ENCODE peak calls at places on chromosomes 11 and 22, in eight cellular contexts. One of them, this sample, is unnamed.

GRCh38 chr22:32473388-32473952 is 1.1 kb upstream of the FBXO7 start:
- DNase-seq in body of pancreas: no peak
- DNase-seq in IMR-90: peak
- DNase-seq in DND-41: peak
- DNase-seq in bronchial epithelial cell: peak
- DNase-seq in spleen: no peak
- DNase-seq in GM12865: peak
- DNase-seq in left ventricle myocardium inferior: no peak
- DNase-seq in this sample: peak

GRCh38 chr11:62922653-62923371 is 1.6 kb upstream of the CHRM1 start:
- DNase-seq in body of pancreas: no peak
- DNase-seq in IMR-90: no peak
- DNase-seq in DND-41: no peak
- DNase-seq in bronchial epithelial cell: no peak
- DNase-seq in spleen: no peak
- DNase-seq in GM12865: peak
- DNase-seq in left ventricle myocardium inferior: no peak
- DNase-seq in this sample: no peak

GRCh38 chr11:36426226-36426848 is 83.7 kb downstream of the TRAF6 start:
- DNase-seq in body of pancreas: no peak
- DNase-seq in IMR-90: no peak
- DNase-seq in DND-41: no peak
- DNase-seq in bronchial epithelial cell: no peak
- DNase-seq in spleen: no peak
- DNase-seq in GM12865: no peak
- DNase-seq in left ventricle myocardium inferior: no peak
- DNase-seq in this sample: no peak

GRCh38 chr11:46235777-46236688 is 41.4 kb upstream of the CREB3L1 start:
- DNase-seq in body of pancreas: no peak
- DNase-seq in IMR-90: no peak
- DNase-seq in DND-41: no peak
- DNase-seq in bronchial epithelial cell: peak
- DNase-seq in spleen: no peak
- DNase-seq in GM12865: no peak
- DNase-seq in left ventricle myocardium inferior: no peak
- DNase-seq in this sample: no peak

GRCh38 chr11:86990079-86990478 is 34.9 kb upstream of the FZD4 start:
- DNase-seq in body of pancreas: no peak
- DNase-seq in IMR-90: peak
- DNase-seq in DND-41: no peak
- DNase-seq in bronchial epithelial cell: no peak
- DNase-seq in spleen: no peak
- DNase-seq in GM12865: no peak
- DNase-seq in left ventricle myocardium inferior: no peak
- DNase-seq in this sample: no peak

GRCh38 chr11:65777821-65778361 is 2.9 kb downstream of the AP5B1 start:
- DNase-seq in body of pancreas: no peak
- DNase-seq in IMR-90: no peak
- DNase-seq in DND-41: no peak
- DNase-seq in bronchial epithelial cell: no peak
- DNase-seq in spleen: peak
- DNase-seq in GM12865: no peak
- DNase-seq in left ventricle myocardium inferior: no peak
- DNase-seq in this sample: no peak

GRCh38 chr22:26416670-26417270 is 12.3 kb upstream of the ASPHD2 start:
- DNase-seq in body of pancreas: no peak
- DNase-seq in IMR-90: peak
- DNase-seq in DND-41: no peak
- DNase-seq in bronchial epithelial cell: peak
- DNase-seq in spleen: no peak
- DNase-seq in GM12865: no peak
- DNase-seq in left ventricle myocardium inferior: no peak
- DNase-seq in this sample: no peak

GRCh38 chr22:41801147-41801819 is 804 bp downstream of the CCDC134 start:
- DNase-seq in body of pancreas: no peak
- DNase-seq in IMR-90: no peak
- DNase-seq in DND-41: no peak
- DNase-seq in bronchial epithelial cell: no peak
- DNase-seq in spleen: no peak
- DNase-seq in GM12865: no peak
- DNase-seq in left ventricle myocardium inferior: no peak
- DNase-seq in this sample: no peak

GRCh38 chr11:58135171-58135570 is 9.8 kb upstream of the OR9I1 start:
- DNase-seq in body of pancreas: no peak
- DNase-seq in IMR-90: no peak
- DNase-seq in DND-41: no peak
- DNase-seq in bronchial epithelial cell: no peak
- DNase-seq in spleen: no peak
- DNase-seq in GM12865: no peak
- DNase-seq in left ventricle myocardium inferior: no peak
- DNase-seq in this sample: no peak

GRCh38 chr22:46984751-46985506 is 222.5 kb downstream of the TBC1D22A start:
- DNase-seq in body of pancreas: peak
- DNase-seq in IMR-90: peak
- DNase-seq in DND-41: no peak
- DNase-seq in bronchial epithelial cell: peak
- DNase-seq in spleen: no peak
- DNase-seq in GM12865: no peak
- DNase-seq in left ventricle myocardium inferior: no peak
- DNase-seq in this sample: no peak

GRCh38 chr11:1153951-1154487 is 3.7 kb upstream of the MUC5AC start:
- DNase-seq in body of pancreas: peak
- DNase-seq in IMR-90: peak
- DNase-seq in DND-41: no peak
- DNase-seq in bronchial epithelial cell: peak
- DNase-seq in spleen: peak
- DNase-seq in GM12865: no peak
- DNase-seq in left ventricle myocardium inferior: no peak
- DNase-seq in this sample: peak

GRCh38 chr11:117458275-117459120 is 130.8 kb downstream of the CEP164 start:
- DNase-seq in body of pancreas: no peak
- DNase-seq in IMR-90: no peak
- DNase-seq in DND-41: no peak
- DNase-seq in bronchial epithelial cell: peak
- DNase-seq in spleen: peak
- DNase-seq in GM12865: peak
- DNase-seq in left ventricle myocardium inferior: no peak
- DNase-seq in this sample: no peak

GRCh38 chr11:2343502-2343901 is 33.6 kb upstream of the CD81 start:
- DNase-seq in body of pancreas: no peak
- DNase-seq in IMR-90: no peak
- DNase-seq in DND-41: no peak
- DNase-seq in bronchial epithelial cell: no peak
- DNase-seq in spleen: no peak
- DNase-seq in GM12865: no peak
- DNase-seq in left ventricle myocardium inferior: no peak
- DNase-seq in this sample: no peak

GRCh38 chr11:3808846-3809623 is 675 bp downstream of the PGAP2 start:
- DNase-seq in body of pancreas: peak
- DNase-seq in IMR-90: peak
- DNase-seq in DND-41: peak
- DNase-seq in bronchial epithelial cell: peak
- DNase-seq in spleen: no peak
- DNase-seq in GM12865: peak
- DNase-seq in left ventricle myocardium inferior: no peak
- DNase-seq in this sample: peak

GRCh38 chr11:68211546-68211945 is 1.6 kb downstream of the KMT5B start:
- DNase-seq in body of pancreas: peak
- DNase-seq in IMR-90: no peak
- DNase-seq in DND-41: no peak
- DNase-seq in bronchial epithelial cell: peak
- DNase-seq in spleen: no peak
- DNase-seq in GM12865: no peak
- DNase-seq in left ventricle myocardium inferior: no peak
- DNase-seq in this sample: no peak

GRCh38 chr22:22955276-22955798 is 67.7 kb downstream of the IGLL5 start:
- DNase-seq in body of pancreas: no peak
- DNase-seq in IMR-90: no peak
- DNase-seq in DND-41: no peak
- DNase-seq in bronchial epithelial cell: peak
- DNase-seq in spleen: no peak
- DNase-seq in GM12865: no peak
- DNase-seq in left ventricle myocardium inferior: no peak
- DNase-seq in this sample: no peak

GRCh38 chr11:60974726-60975125 is 3.2 kb downstream of the CD6 start:
- DNase-seq in body of pancreas: no peak
- DNase-seq in IMR-90: no peak
- DNase-seq in DND-41: no peak
- DNase-seq in bronchial epithelial cell: no peak
- DNase-seq in spleen: no peak
- DNase-seq in GM12865: no peak
- DNase-seq in left ventricle myocardium inferior: no peak
- DNase-seq in this sample: no peak

GRCh38 chr11:85893378-85893777 is 38.2 kb downstream of the CCDC83 start:
- DNase-seq in body of pancreas: no peak
- DNase-seq in IMR-90: no peak
- DNase-seq in DND-41: no peak
- DNase-seq in bronchial epithelial cell: no peak
- DNase-seq in spleen: no peak
- DNase-seq in GM12865: no peak
- DNase-seq in left ventricle myocardium inferior: no peak
- DNase-seq in this sample: no peak

GRCh38 chr11:12963051-12963450 is 46.1 kb upstream of the RASSF10 start:
- DNase-seq in body of pancreas: no peak
- DNase-seq in IMR-90: no peak
- DNase-seq in DND-41: no peak
- DNase-seq in bronchial epithelial cell: no peak
- DNase-seq in spleen: no peak
- DNase-seq in GM12865: no peak
- DNase-seq in left ventricle myocardium inferior: no peak
- DNase-seq in this sample: no peak

GRCh38 chr11:77115181-77115611 is 12.6 kb downstream of the OMP start:
- DNase-seq in body of pancreas: no peak
- DNase-seq in IMR-90: no peak
- DNase-seq in DND-41: no peak
- DNase-seq in bronchial epithelial cell: no peak
- DNase-seq in spleen: no peak
- DNase-seq in GM12865: no peak
- DNase-seq in left ventricle myocardium inferior: no peak
- DNase-seq in this sample: no peak
- TF ChIP-seq CTCF in body of pancreas: no peak
- TF ChIP-seq CTCF in IMR-90: no peak
- TF ChIP-seq CTCF in DND-41: peak
- TF ChIP-seq CTCF in bronchial epithelial cell: peak
- TF ChIP-seq CTCF in spleen: no peak
- TF ChIP-seq CTCF in GM12865: peak
- TF ChIP-seq CTCF in left ventricle myocardium inferior: no peak
- TF ChIP-seq CTCF in this sample: no peak

DNA sequence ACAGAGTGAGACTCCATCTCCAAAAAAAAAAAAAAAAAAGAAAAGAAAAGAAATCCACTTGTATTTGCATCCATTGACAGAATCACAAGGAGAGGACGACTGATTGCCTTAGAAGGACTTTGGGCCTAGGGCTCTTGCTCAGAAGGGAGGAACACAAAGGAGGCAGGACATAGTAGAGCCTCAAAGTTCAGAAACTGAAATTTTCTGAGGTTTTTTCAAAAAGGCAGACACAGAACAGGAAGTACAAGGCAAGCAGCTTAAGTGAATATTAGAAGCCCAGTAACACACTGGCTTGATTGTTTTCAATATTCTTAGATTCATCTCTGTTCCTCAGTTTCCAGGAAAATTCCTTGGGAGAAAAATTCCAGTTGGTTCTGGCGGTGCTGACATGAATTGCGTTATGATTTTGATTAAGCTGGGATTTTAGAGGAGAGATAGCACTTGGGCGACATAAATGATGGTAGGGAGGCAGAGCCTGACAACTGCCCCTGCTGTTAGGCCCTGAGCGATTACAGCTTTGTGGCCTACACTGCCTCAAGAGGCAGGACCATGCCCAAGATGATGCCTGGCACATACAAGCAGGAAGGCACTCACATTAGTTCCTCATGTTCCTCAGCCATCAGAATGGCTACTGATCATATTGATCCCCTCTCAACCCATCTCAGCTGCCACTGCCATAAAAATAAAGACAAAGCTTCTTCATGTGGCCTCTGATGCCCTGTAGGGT is 15.3 kb downstream of the CLPB start:
- DNase-seq in body of pancreas: no peak
- DNase-seq in IMR-90: no peak
- DNase-seq in DND-41: no peak
- DNase-seq in bronchial epithelial cell: no peak
- DNase-seq in spleen: no peak
- DNase-seq in GM12865: peak
- DNase-seq in left ventricle myocardium inferior: no peak
- DNase-seq in this sample: no peak
- TF ChIP-seq CTCF in body of pancreas: no peak
- TF ChIP-seq CTCF in IMR-90: no peak
- TF ChIP-seq CTCF in DND-41: peak
- TF ChIP-seq CTCF in bronchial epithelial cell: no peak
- TF ChIP-seq CTCF in spleen: no peak
- TF ChIP-seq CTCF in GM12865: no peak
- TF ChIP-seq CTCF in left ventricle myocardium inferior: no peak
- TF ChIP-seq CTCF in this sample: no peak

GRCh38 chr11:77471520-77472234 is 2.2 kb downstream of the PAK1 start:
- DNase-seq in body of pancreas: peak
- DNase-seq in IMR-90: no peak
- DNase-seq in DND-41: peak
- DNase-seq in bronchial epithelial cell: peak
- DNase-seq in spleen: no peak
- DNase-seq in GM12865: peak
- DNase-seq in left ventricle myocardium inferior: no peak
- DNase-seq in this sample: no peak
- TF ChIP-seq CTCF in body of pancreas: no peak
- TF ChIP-seq CTCF in IMR-90: peak
- TF ChIP-seq CTCF in DND-41: peak
- TF ChIP-seq CTCF in bronchial epithelial cell: peak
- TF ChIP-seq CTCF in spleen: peak
- TF ChIP-seq CTCF in GM12865: no peak
- TF ChIP-seq CTCF in left ventricle myocardium inferior: no peak
- TF ChIP-seq CTCF in this sample: no peak

GRCh38 chr22:37046589-37046988 is 5.0 kb upstream of the KCTD17 start:
- DNase-seq in body of pancreas: no peak
- DNase-seq in IMR-90: no peak
- DNase-seq in DND-41: no peak
- DNase-seq in bronchial epithelial cell: no peak
- DNase-seq in spleen: peak
- DNase-seq in GM12865: no peak
- DNase-seq in left ventricle myocardium inferior: no peak
- DNase-seq in this sample: no peak

GRCh38 chr22:37048133-37048532 is 3.4 kb upstream of the KCTD17 start:
- DNase-seq in body of pancreas: no peak
- DNase-seq in IMR-90: peak
- DNase-seq in DND-41: no peak
- DNase-seq in bronchial epithelial cell: no peak
- DNase-seq in spleen: no peak
- DNase-seq in GM12865: no peak
- DNase-seq in left ventricle myocardium inferior: no peak
- DNase-seq in this sample: no peak

GRCh38 chr22:37043828-37044538 is 7.6 kb upstream of the KCTD17 start:
- DNase-seq in body of pancreas: peak
- DNase-seq in IMR-90: peak
- DNase-seq in DND-41: peak
- DNase-seq in bronchial epithelial cell: peak
- DNase-seq in spleen: peak
- DNase-seq in GM12865: peak
- DNase-seq in left ventricle myocardium inferior: peak
- DNase-seq in this sample: no peak

GRCh38 chr22:37044634-37045625 is 6.6 kb upstream of the KCTD17 start:
- DNase-seq in body of pancreas: no peak
- DNase-seq in IMR-90: peak
- DNase-seq in DND-41: no peak
- DNase-seq in bronchial epithelial cell: peak
- DNase-seq in spleen: no peak
- DNase-seq in GM12865: no peak
- DNase-seq in left ventricle myocardium inferior: no peak
- DNase-seq in this sample: no peak

GRCh38 chr22:37045958-37046357 is 5.6 kb upstream of the KCTD17 start:
- DNase-seq in body of pancreas: no peak
- DNase-seq in IMR-90: peak
- DNase-seq in DND-41: no peak
- DNase-seq in bronchial epithelial cell: peak
- DNase-seq in spleen: no peak
- DNase-seq in GM12865: peak
- DNase-seq in left ventricle myocardium inferior: no peak
- DNase-seq in this sample: no peak
- TF ChIP-seq CTCF in body of pancreas: peak
- TF ChIP-seq CTCF in IMR-90: peak
- TF ChIP-seq CTCF in DND-41: peak
- TF ChIP-seq CTCF in bronchial epithelial cell: peak
- TF ChIP-seq CTCF in spleen: peak
- TF ChIP-seq CTCF in GM12865: peak
- TF ChIP-seq CTCF in left ventricle myocardium inferior: peak
- TF ChIP-seq CTCF in this sample: peak

This sample was measured in AG09319.